ENCODE peak calls at places on chromosomes 12 and 14, in eight cellular contexts. One of them, this sample, is unnamed.

GRCh38 chr14:76564471-76565119 is 188.7 kb downstream of the ESRRB start:
- DNase-seq in body of pancreas: no peak
- DNase-seq in ovary: no peak
- DNase-seq in heart left ventricle: no peak
- DNase-seq in transverse colon: no peak
- DNase-seq in sigmoid colon: no peak
- DNase-seq in lower leg skin: no peak
- DNase-seq in suprapubic skin: no peak
- DNase-seq in this sample: peak; percentile 42

GRCh38 chr14:55386037-55386798 is 25.4 kb downstream of the ATG14 start:
- DNase-seq in body of pancreas: no peak
- DNase-seq in ovary: no peak
- DNase-seq in heart left ventricle: no peak
- DNase-seq in transverse colon: peak; percentile 16
- DNase-seq in sigmoid colon: no peak
- DNase-seq in lower leg skin: no peak
- DNase-seq in suprapubic skin: no peak
- DNase-seq in this sample: peak; percentile 76

GRCh38 chr14:44316647-44317432 is 190.2 kb downstream of the FSCB start:
- DNase-seq in body of pancreas: peak; percentile 16
- DNase-seq in ovary: no peak
- DNase-seq in heart left ventricle: no peak
- DNase-seq in transverse colon: peak; percentile 30
- DNase-seq in sigmoid colon: no peak
- DNase-seq in lower leg skin: peak; percentile 15
- DNase-seq in suprapubic skin: no peak
- DNase-seq in this sample: peak; percentile 31

GRCh38 chr14:104438166-104438887 is 141.2 kb upstream of the C14orf180 start:
- DNase-seq in body of pancreas: no peak
- DNase-seq in ovary: no peak
- DNase-seq in heart left ventricle: no peak
- DNase-seq in transverse colon: peak; percentile 5
- DNase-seq in sigmoid colon: no peak
- DNase-seq in lower leg skin: no peak
- DNase-seq in suprapubic skin: peak; percentile 39
- DNase-seq in this sample: no peak

GRCh38 chr14:73239463-73240241 is 2.3 kb downstream of the PAPLN start:
- DNase-seq in body of pancreas: peak; percentile 37
- DNase-seq in ovary: peak; percentile 67
- DNase-seq in heart left ventricle: no peak
- DNase-seq in transverse colon: peak; percentile 41
- DNase-seq in sigmoid colon: peak; percentile 88
- DNase-seq in lower leg skin: peak; percentile 48
- DNase-seq in suprapubic skin: peak; percentile 62
- DNase-seq in this sample: no peak

GRCh38 chr12:67716817-67717216 is 68.3 kb downstream of the DYRK2 start:
- DNase-seq in body of pancreas: no peak
- DNase-seq in ovary: no peak
- DNase-seq in heart left ventricle: no peak
- DNase-seq in transverse colon: no peak
- DNase-seq in sigmoid colon: no peak
- DNase-seq in lower leg skin: no peak
- DNase-seq in suprapubic skin: no peak
- DNase-seq in this sample: no peak

GRCh38 chr14:74299061-74299545 is 3.6 kb downstream of the ABCD4 start:
- DNase-seq in body of pancreas: peak; percentile 6
- DNase-seq in ovary: no peak
- DNase-seq in heart left ventricle: no peak
- DNase-seq in transverse colon: no peak
- DNase-seq in sigmoid colon: no peak
- DNase-seq in lower leg skin: peak; percentile 26
- DNase-seq in suprapubic skin: no peak
- DNase-seq in this sample: no peak

GRCh38 chr12:131085125-131085815 is 131.6 kb downstream of the ADGRD1 start:
- DNase-seq in body of pancreas: no peak
- DNase-seq in ovary: peak; percentile 12
- DNase-seq in heart left ventricle: peak; percentile 53
- DNase-seq in transverse colon: no peak
- DNase-seq in sigmoid colon: no peak
- DNase-seq in lower leg skin: no peak
- DNase-seq in suprapubic skin: peak; percentile 50
- DNase-seq in this sample: no peak

GRCh38 chr12:11768233-11768965 is 118.9 kb downstream of the ETV6 start:
- DNase-seq in body of pancreas: peak; percentile 41
- DNase-seq in ovary: no peak
- DNase-seq in heart left ventricle: no peak
- DNase-seq in transverse colon: no peak
- DNase-seq in sigmoid colon: no peak
- DNase-seq in lower leg skin: no peak
- DNase-seq in suprapubic skin: no peak
- DNase-seq in this sample: no peak

GRCh38 chr12:11763760-11764520 is 114.5 kb downstream of the ETV6 start:
- DNase-seq in body of pancreas: no peak
- DNase-seq in ovary: no peak
- DNase-seq in heart left ventricle: no peak
- DNase-seq in transverse colon: no peak
- DNase-seq in sigmoid colon: no peak
- DNase-seq in lower leg skin: no peak
- DNase-seq in suprapubic skin: no peak
- DNase-seq in this sample: no peak

GRCh38 chr12:11767029-11767724 is 117.7 kb downstream of the ETV6 start:
- DNase-seq in body of pancreas: no peak
- DNase-seq in ovary: no peak
- DNase-seq in heart left ventricle: no peak
- DNase-seq in transverse colon: no peak
- DNase-seq in sigmoid colon: no peak
- DNase-seq in lower leg skin: no peak
- DNase-seq in suprapubic skin: no peak
- DNase-seq in this sample: no peak

GRCh38 chr12:11765421-11765816 is 115.9 kb downstream of the ETV6 start:
- DNase-seq in body of pancreas: no peak
- DNase-seq in ovary: no peak
- DNase-seq in heart left ventricle: no peak
- DNase-seq in transverse colon: no peak
- DNase-seq in sigmoid colon: no peak
- DNase-seq in lower leg skin: no peak
- DNase-seq in suprapubic skin: no peak
- DNase-seq in this sample: no peak

DNA sequence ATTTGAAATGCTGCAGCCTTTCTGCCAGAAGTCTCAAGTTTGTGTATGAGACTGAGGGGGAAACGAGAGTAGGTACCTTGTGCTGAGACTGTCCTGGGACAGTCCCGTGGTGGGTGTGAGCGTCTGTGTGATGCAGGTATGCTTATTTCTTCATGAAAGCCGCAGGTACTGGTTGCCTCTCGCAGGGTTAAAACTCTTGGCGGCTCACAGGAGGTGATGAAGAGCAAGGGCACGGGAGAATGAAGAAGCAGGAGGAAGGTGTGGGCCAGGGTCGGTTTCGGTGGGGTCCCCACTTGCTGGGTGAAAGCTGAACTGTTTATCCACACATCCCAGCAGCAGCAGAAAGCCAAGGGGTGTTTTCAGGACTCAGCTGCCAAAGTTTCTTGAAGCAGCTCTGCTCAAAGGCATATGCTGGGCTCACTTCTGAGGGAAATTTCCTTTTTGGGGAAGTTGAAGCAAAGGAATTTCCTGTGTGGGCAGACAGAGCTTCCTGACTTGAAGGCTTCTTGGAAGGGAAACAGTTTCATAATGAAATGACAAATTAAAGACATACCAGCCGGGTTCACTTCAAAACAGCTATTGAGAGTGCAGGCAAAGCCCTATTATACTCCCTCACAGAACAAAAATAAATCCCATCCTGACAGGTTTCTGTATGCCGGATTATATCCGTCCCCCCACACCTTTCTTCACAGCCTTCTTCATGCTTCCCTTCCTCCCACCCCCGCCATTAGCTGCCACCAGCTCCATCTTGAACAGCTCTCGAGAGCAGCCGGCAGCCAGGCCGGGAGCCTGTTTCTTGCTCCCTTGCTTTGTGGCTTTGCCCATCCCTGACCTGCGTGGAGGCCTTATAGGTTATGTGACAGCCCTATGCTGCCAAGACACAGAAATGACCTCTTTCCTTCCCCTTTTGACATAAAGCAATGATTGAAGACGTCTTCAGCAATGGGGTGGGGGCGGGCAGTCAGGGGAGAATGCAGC is 116.6 kb downstream of the ETV6 start:
- DNase-seq in body of pancreas: peak; percentile 42
- DNase-seq in ovary: no peak
- DNase-seq in heart left ventricle: no peak
- DNase-seq in transverse colon: peak; percentile 56
- DNase-seq in sigmoid colon: no peak
- DNase-seq in lower leg skin: no peak
- DNase-seq in suprapubic skin: no peak
- DNase-seq in this sample: no peak
- TF ChIP-seq POLR2A in body of pancreas: no peak
- TF ChIP-seq POLR2A in ovary: no peak
- TF ChIP-seq POLR2A in heart left ventricle: no peak
- TF ChIP-seq POLR2A in transverse colon: peak; percentile 11
- TF ChIP-seq POLR2A in sigmoid colon: no peak
- TF ChIP-seq POLR2A in lower leg skin: no peak
- TF ChIP-seq POLR2A in suprapubic skin: no peak
- TF ChIP-seq POLR2A in this sample: no peak

GRCh38 chr14:102080183-102081080 is 6.4 kb downstream of the HSP90AA1 start:
- DNase-seq in body of pancreas: no peak
- DNase-seq in ovary: no peak
- DNase-seq in heart left ventricle: no peak
- DNase-seq in transverse colon: no peak
- DNase-seq in sigmoid colon: no peak
- DNase-seq in lower leg skin: no peak
- DNase-seq in suprapubic skin: no peak
- DNase-seq in this sample: no peak

GRCh38 chr14:102079700-102079979 is 7.2 kb downstream of the HSP90AA1 start:
- DNase-seq in body of pancreas: no peak
- DNase-seq in ovary: no peak
- DNase-seq in heart left ventricle: no peak
- DNase-seq in transverse colon: no peak
- DNase-seq in sigmoid colon: no peak
- DNase-seq in lower leg skin: no peak
- DNase-seq in suprapubic skin: no peak
- DNase-seq in this sample: peak; percentile 13

GRCh38 chr14:102076793-102077759 is 9.8 kb downstream of the HSP90AA1 start:
- DNase-seq in body of pancreas: no peak
- DNase-seq in ovary: no peak
- DNase-seq in heart left ventricle: no peak
- DNase-seq in transverse colon: no peak
- DNase-seq in sigmoid colon: no peak
- DNase-seq in lower leg skin: no peak
- DNase-seq in suprapubic skin: no peak
- DNase-seq in this sample: no peak

GRCh38 chr14:102078344-102078743 is 8.5 kb downstream of the HSP90AA1 start:
- DNase-seq in body of pancreas: no peak
- DNase-seq in ovary: no peak
- DNase-seq in heart left ventricle: no peak
- DNase-seq in transverse colon: no peak
- DNase-seq in sigmoid colon: no peak
- DNase-seq in lower leg skin: no peak
- DNase-seq in suprapubic skin: no peak
- DNase-seq in this sample: no peak

DNA sequence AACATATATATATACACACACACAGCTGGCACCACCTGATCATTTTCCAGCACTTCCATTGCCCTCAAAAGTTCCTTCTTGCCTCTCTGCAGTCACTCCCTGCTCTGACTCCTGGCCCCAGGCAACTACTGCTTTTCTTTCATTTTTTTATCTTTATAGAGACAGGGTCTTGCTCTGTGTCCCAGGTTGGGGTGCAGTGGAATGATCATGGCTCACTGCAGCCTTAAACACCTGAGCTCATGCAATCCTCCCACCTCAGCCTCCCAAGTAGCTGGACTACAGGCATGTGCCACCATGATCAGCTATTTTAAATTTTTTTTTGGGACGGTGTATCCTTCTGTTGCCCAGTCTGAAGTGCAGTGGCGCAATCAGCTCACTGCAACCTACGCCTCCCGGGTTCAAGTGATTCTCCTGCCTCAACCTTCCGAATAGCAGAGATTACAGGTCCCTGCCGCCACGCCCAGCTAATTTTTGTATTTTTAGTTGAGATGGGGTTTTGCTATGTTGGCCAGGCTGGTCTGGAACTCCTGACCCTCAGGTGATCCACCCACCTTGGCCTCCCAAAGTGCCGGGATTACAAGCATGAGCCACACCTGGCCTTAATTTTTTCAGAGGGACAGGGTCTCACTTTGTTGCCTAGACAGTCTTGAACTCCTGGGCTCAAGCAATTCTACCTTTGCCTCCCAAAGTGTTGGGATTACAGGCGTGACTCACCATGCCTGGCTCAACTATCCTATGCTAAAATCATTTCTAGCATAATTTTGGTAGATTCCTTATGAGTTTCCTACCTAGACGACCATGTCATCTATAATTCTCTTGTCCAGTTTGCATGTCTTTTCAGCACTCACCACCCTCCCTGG is 7.8 kb downstream of the HSP90AA1 start:
- DNase-seq in body of pancreas: no peak
- DNase-seq in ovary: no peak
- DNase-seq in heart left ventricle: no peak
- DNase-seq in transverse colon: no peak
- DNase-seq in sigmoid colon: no peak
- DNase-seq in lower leg skin: no peak
- DNase-seq in suprapubic skin: no peak
- DNase-seq in this sample: no peak
- TF ChIP-seq POLR2A in body of pancreas: no peak
- TF ChIP-seq POLR2A in ovary: no peak
- TF ChIP-seq POLR2A in heart left ventricle: no peak
- TF ChIP-seq POLR2A in transverse colon: no peak
- TF ChIP-seq POLR2A in sigmoid colon: no peak
- TF ChIP-seq POLR2A in lower leg skin: no peak
- TF ChIP-seq POLR2A in suprapubic skin: no peak
- TF ChIP-seq POLR2A in this sample: no peak

GRCh38 chr12:42482086-42482819 is 107.3 kb downstream of the PRICKLE1 start:
- DNase-seq in body of pancreas: peak; percentile 78
- DNase-seq in ovary: peak; percentile 57
- DNase-seq in heart left ventricle: peak; percentile 74
- DNase-seq in transverse colon: no peak
- DNase-seq in sigmoid colon: peak; percentile 66
- DNase-seq in lower leg skin: peak; percentile 18
- DNase-seq in suprapubic skin: peak; percentile 65
- DNase-seq in this sample: no peak

GRCh38 chr12:42483534-42483857 is 106.0 kb downstream of the PRICKLE1 start:
- DNase-seq in body of pancreas: no peak
- DNase-seq in ovary: peak; percentile 66
- DNase-seq in heart left ventricle: peak; percentile 68
- DNase-seq in transverse colon: peak; percentile 35
- DNase-seq in sigmoid colon: peak; percentile 69
- DNase-seq in lower leg skin: no peak
- DNase-seq in suprapubic skin: peak; percentile 73
- DNase-seq in this sample: no peak

GRCh38 chr12:42484996-42485395 is 104.5 kb downstream of the PRICKLE1 start:
- DNase-seq in body of pancreas: no peak
- DNase-seq in ovary: no peak
- DNase-seq in heart left ventricle: no peak
- DNase-seq in transverse colon: no peak
- DNase-seq in sigmoid colon: no peak
- DNase-seq in lower leg skin: no peak
- DNase-seq in suprapubic skin: no peak
- DNase-seq in this sample: no peak

GRCh38 chr12:42481368-42481767 is 108.2 kb downstream of the PRICKLE1 start:
- DNase-seq in body of pancreas: no peak
- DNase-seq in ovary: no peak
- DNase-seq in heart left ventricle: no peak
- DNase-seq in transverse colon: no peak
- DNase-seq in sigmoid colon: no peak
- DNase-seq in lower leg skin: no peak
- DNase-seq in suprapubic skin: no peak
- DNase-seq in this sample: no peak

DNA sequence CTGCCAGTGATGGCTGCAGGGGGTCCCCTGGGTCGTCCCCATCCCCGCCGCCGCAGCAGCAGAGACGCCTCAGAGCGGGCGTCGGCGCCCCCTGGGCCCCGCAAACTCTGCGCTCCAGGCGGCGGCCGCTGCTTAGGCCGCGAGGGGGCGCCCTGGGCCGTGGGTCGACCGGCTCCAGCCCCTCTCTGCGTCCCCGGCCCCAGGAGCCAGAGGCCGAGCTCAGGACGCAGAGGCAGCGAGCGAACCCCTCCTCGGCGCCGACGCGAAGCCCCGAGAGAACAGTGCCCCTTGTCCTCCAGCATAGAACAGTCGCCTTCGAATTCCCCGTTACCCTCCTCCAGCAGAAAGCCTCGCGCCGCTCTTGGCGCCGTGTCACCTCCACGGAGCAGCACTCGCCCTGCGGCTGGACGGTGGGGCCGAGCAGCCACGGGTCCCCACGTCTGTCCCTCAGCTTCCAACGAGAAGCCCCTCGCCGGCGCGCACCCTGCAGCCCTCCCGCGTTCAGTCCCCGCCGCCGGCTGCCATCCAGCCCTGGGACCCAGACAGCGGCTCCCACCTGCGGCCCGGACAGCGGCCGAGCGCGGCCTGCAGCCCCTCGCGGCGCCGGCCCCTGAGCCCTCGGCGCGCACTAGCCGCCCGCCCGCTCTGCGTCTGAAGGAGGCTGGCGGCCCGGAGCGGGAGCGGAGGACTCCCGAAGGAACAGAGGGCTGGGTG is 106.6 kb downstream of the PRICKLE1 start:
- DNase-seq in body of pancreas: peak; percentile 64
- DNase-seq in ovary: peak; percentile 86
- DNase-seq in heart left ventricle: peak; percentile 88
- DNase-seq in transverse colon: peak; percentile 66
- DNase-seq in sigmoid colon: peak; percentile 84
- DNase-seq in lower leg skin: peak; percentile 28
- DNase-seq in suprapubic skin: peak; percentile 69
- DNase-seq in this sample: peak; percentile 67
- TF ChIP-seq POLR2A in body of pancreas: peak; percentile 14
- TF ChIP-seq POLR2A in ovary: peak; percentile 18
- TF ChIP-seq POLR2A in heart left ventricle: no peak
- TF ChIP-seq POLR2A in transverse colon: no peak
- TF ChIP-seq POLR2A in sigmoid colon: no peak
- TF ChIP-seq POLR2A in lower leg skin: no peak
- TF ChIP-seq POLR2A in suprapubic skin: no peak
- TF ChIP-seq POLR2A in this sample: no peak

GRCh38 chr14:49860988-49861387 is 8.4 kb upstream of the NEMF start:
- DNase-seq in body of pancreas: no peak
- DNase-seq in ovary: no peak
- DNase-seq in heart left ventricle: no peak
- DNase-seq in transverse colon: no peak
- DNase-seq in sigmoid colon: no peak
- DNase-seq in lower leg skin: no peak
- DNase-seq in suprapubic skin: no peak
- DNase-seq in this sample: no peak

GRCh38 chr14:49865431-49865859 is 12.9 kb upstream of the NEMF start:
- DNase-seq in body of pancreas: peak; percentile 77
- DNase-seq in ovary: peak; percentile 80
- DNase-seq in heart left ventricle: peak; percentile 86
- DNase-seq in transverse colon: peak; percentile 89
- DNase-seq in sigmoid colon: peak; percentile 85
- DNase-seq in lower leg skin: peak; percentile 70
- DNase-seq in suprapubic skin: peak; percentile 84
- DNase-seq in this sample: peak; percentile 89

GRCh38 chr14:49861581-49861922 is 9.0 kb upstream of the NEMF start:
- DNase-seq in body of pancreas: peak; percentile 57
- DNase-seq in ovary: peak; percentile 61
- DNase-seq in heart left ventricle: peak; percentile 72
- DNase-seq in transverse colon: peak; percentile 73
- DNase-seq in sigmoid colon: peak; percentile 91
- DNase-seq in lower leg skin: peak; percentile 68
- DNase-seq in suprapubic skin: peak; percentile 81
- DNase-seq in this sample: peak; percentile 82

GRCh38 chr14:49863483-49864262 is 11.1 kb upstream of the NEMF start:
- DNase-seq in body of pancreas: no peak
- DNase-seq in ovary: peak; percentile 33
- DNase-seq in heart left ventricle: no peak
- DNase-seq in transverse colon: no peak
- DNase-seq in sigmoid colon: no peak
- DNase-seq in lower leg skin: no peak
- DNase-seq in suprapubic skin: no peak
- DNase-seq in this sample: peak; percentile 84

GRCh38 chr14:49861923-49862673 is 9.5 kb upstream of the NEMF start:
- DNase-seq in body of pancreas: peak; percentile 88
- DNase-seq in ovary: peak; percentile 86
- DNase-seq in heart left ventricle: peak; percentile 83
- DNase-seq in transverse colon: peak; percentile 88
- DNase-seq in sigmoid colon: peak; percentile 95
- DNase-seq in lower leg skin: peak; percentile 90
- DNase-seq in suprapubic skin: peak; percentile 93
- DNase-seq in this sample: peak; percentile 97
- TF ChIP-seq POLR2A in body of pancreas: peak; percentile 40
- TF ChIP-seq POLR2A in ovary: peak; percentile 24
- TF ChIP-seq POLR2A in heart left ventricle: no peak
- TF ChIP-seq POLR2A in transverse colon: no peak
- TF ChIP-seq POLR2A in sigmoid colon: no peak
- TF ChIP-seq POLR2A in lower leg skin: no peak
- TF ChIP-seq POLR2A in suprapubic skin: no peak
- TF ChIP-seq POLR2A in this sample: peak; percentile 69

This sample was measured in erythroblast.